ENCODE peak calls at places on chromosomes 2 and 18, in five cellular contexts. F, R, D, M and L are unnamed samples.
A peak's percentile ranks its signal among the peaks of the same experiment; 100 is the strongest.

GRCh38 chr2:55901941-55902340 is 21.6 kb downstream of the EFEMP1 start:
- DNase-seq in D (no peak), F (no peak), R (no peak), M (no peak), L (no peak)

GRCh38 chr2:71786291-71787107 is 333.1 kb downstream of the DYSF start:
- DNase-seq in F (no peak), R (peak; percentile 70), D (no peak), M (no peak), L (no peak)

GRCh38 chr2:37671013-37671815 is at the start of gene CDC42EP3:
- DNase-seq in D (peak; percentile 84), R (peak; percentile 94), M (peak; percentile 78), F (peak; percentile 77), L (no peak)

GRCh38 chr2:41329075-41329474 is 718.7 kb upstream of the PKDCC start:
- DNase-seq in M (no peak), R (no peak), D (no peak), F (no peak), L (no peak)

GRCh38 chr2:237726401-237726830 is 72.2 kb upstream of the RBM44 start:
- DNase-seq in F (no peak), R (no peak), D (no peak), M (peak; percentile 66), L (no peak)

GRCh38 chr2:235747868-235748144 is 254.0 kb downstream of the AGAP1 start:
- DNase-seq in R (no peak), F (no peak), M (peak; percentile 34), D (no peak), L (no peak)

GRCh38 chr2:224956706-224957105 is 85.6 kb downstream of the DOCK10 start:
- DNase-seq in R (no peak), F (no peak), M (no peak), D (no peak), L (no peak)

GRCh38 chr18:62979172-62979571 is 263.8 kb downstream of the PHLPP1 start:
- DNase-seq in D (no peak), R (peak; percentile 75), F (no peak), M (peak; percentile 31), L (no peak)

GRCh38 chr2:112996635-112997034 is 8.6 kb upstream of the IL36A start:
- DNase-seq in M (peak; percentile 17), D (no peak), F (no peak), R (no peak), L (no peak)

GRCh38 chr2:20314562-20315521 is 35.8 kb downstream of the PUM2 start:
- DNase-seq in F (no peak), M (no peak), D (no peak), R (no peak), L (no peak)

GRCh38 chr18:28382215-28382879 is 205.4 kb upstream of the CDH2 start:
- DNase-seq in F (no peak), D (no peak), R (no peak), M (no peak), L (no peak)

GRCh38 chr2:151063271-151063670 is 198.4 kb downstream of the RBM43 start:
- DNase-seq in M (no peak), D (no peak), F (no peak), R (no peak), L (no peak)

GRCh38 chr18:78612801-78613200 is 366.8 kb upstream of the SALL3 start:
- DNase-seq in F (no peak), R (peak; percentile 38), D (no peak), M (no peak), L (no peak)

GRCh38 chr2:231932985-231933915 is 7.1 kb upstream of the NPPC start:
- DNase-seq in M (no peak), R (no peak), F (no peak), D (no peak), L (no peak)

GRCh38 chr2:231228223-231228622 is 29.8 kb downstream of the ARMC9 start:
- DNase-seq in M (no peak), F (no peak), D (peak; percentile 87), R (no peak), L (no peak)

GRCh38 chr2:19632327-19633040 is 269.3 kb downstream of the TTC32 start:
- DNase-seq in R (no peak), D (no peak), F (no peak), M (no peak), L (no peak)

GRCh38 chr2:32738939-32739338 is 111.1 kb downstream of the TTC27 start:
- DNase-seq in F (no peak), R (no peak), M (no peak), D (no peak), L (no peak)

GRCh38 chr2:111626037-111626861 is 257.7 kb downstream of the ANAPC1 start:
- DNase-seq in D (no peak), F (no peak), R (no peak), M (no peak), L (no peak)

GRCh38 chr2:172480301-172481218 is 53.2 kb downstream of the ITGA6 start:
- DNase-seq in F (no peak), D (no peak), M (no peak), R (peak; percentile 80), L (no peak)

GRCh38 chr18:33844232-33844631 is 266.2 kb downstream of the ASXL3 start:
- DNase-seq in D (no peak), R (no peak), M (no peak), F (no peak), L (no peak)

GRCh38 chr2:95526360-95527341 is 42.1 kb upstream of the TRIM43B start:
- DNase-seq in R (peak; percentile 86), F (peak; percentile 6), D (peak; percentile 82), M (peak; percentile 78), L (peak; percentile 67)

GRCh38 chr2:23871206-23871605 is 55.7 kb downstream of the ATAD2B start:
- DNase-seq in M (no peak), F (no peak), R (no peak), D (no peak), L (no peak)

GRCh38 chr2:41873102-41873501 is 174.7 kb upstream of the PKDCC start:
- DNase-seq in M (no peak), F (no peak), R (no peak), D (no peak), L (no peak)

GRCh38 chr18:9961031-9961430 is 47.2 kb downstream of the VAPA start:
- DNase-seq in F (no peak), M (no peak), R (no peak), D (no peak), L (no peak)

GRCh38 chr2:239802101-239802649 is 223.0 kb downstream of the NDUFA10 start:
- DNase-seq in R (no peak), F (no peak), D (no peak), M (no peak), L (no peak)

GRCh38 chr2:208584387-208584965 is 177.9 kb downstream of the PTH2R start:
- DNase-seq in R (no peak), D (no peak), F (no peak), M (no peak), L (no peak)

GRCh38 chr2:218961229-218961628 is 1.8 kb downstream of the CDK5R2 start:
- DNase-seq in D (no peak), F (no peak), R (no peak), M (no peak), L (no peak)

GRCh38 chr2:218962859-218963492 is 3.5 kb downstream of the CDK5R2 start:
- DNase-seq in D (peak; percentile 42), R (no peak), F (peak; percentile 72), M (peak; percentile 74), L (no peak)

GRCh38 chr2:218963597-218963996 is 4.1 kb downstream of the CDK5R2 start:
- DNase-seq in F (no peak), R (no peak), D (no peak), M (no peak), L (no peak)

GRCh38 chr2:218960196-218961165 is 1.0 kb downstream of the CDK5R2 start:
- DNase-seq in R (no peak), F (no peak), D (peak; percentile 35), M (no peak), L (no peak)

DNA sequence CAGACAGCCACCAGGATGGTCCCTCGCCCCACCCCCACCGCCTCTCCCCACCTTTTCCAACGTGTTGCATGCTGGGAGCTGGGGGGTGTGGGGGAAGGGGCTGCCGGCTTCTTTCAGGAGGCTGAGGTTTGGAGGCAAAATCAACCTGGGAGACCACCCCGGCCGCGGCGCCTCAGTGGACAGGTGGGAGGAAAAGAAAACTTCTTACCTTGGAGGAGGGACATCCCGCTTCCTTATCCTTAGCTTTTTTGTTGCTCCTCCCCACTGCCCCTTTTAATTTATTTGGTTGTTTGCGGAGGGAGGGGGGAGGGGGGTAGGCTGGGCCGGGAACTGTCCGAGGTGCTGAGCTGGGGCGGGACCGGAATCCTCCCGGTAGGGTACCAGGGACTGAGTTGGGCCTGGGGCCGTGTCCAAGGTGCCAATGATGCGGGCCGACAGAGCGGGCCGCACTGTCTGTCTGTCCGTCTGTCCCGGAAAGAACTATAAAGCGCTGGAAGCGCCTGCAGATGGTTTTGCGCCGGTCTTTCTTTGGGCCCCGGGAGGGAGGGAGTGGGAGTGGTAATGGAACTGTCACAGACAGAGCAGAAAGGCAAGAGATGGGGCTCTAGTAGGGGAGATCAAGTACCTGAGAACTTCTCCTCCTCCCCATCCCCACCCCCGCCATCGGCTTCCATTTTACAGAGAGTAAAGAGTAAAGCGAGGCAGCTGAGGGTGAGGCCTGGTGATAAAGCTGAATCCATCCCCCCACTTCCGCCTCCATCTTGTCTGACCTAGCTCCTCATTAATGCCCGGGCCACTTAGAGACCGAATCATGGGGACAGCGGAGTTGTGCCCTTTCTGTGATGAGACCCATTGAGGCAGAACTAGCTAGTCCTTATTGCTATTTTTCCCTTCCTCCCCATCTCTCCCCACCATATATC is 2.4 kb downstream of the CDK5R2 start:
- DNase-seq in R (no peak), F (no peak), D (no peak), M (no peak), L (no peak)
- H3K4me3 ChIP-seq in R (no peak overlapping the region), F (no peak overlapping the region), D (no peak overlapping the region), M (no peak overlapping the region), L (no peak overlapping the region)

GRCh38 chr2:68726608-68727367 is 7.8 kb upstream of the ARHGAP25 start:
- DNase-seq in R (peak; percentile 91), D (peak; percentile 75), F (no peak), M (peak; percentile 56), L (no peak)
- H3K4me3 ChIP-seq in R (no peak overlapping the region), D (no peak overlapping the region), F (no peak overlapping the region), M (no peak overlapping the region), L (no peak overlapping the region)

GRCh38 chr18:35000457-35000856 is 40.8 kb upstream of the MAPRE2 start:
- DNase-seq in D (no peak), M (no peak), F (no peak), R (no peak), L (no peak)
- H3K4me3 ChIP-seq in D (no peak overlapping the region), M (no peak overlapping the region), F (no peak overlapping the region), R (no peak overlapping the region), L (no peak overlapping the region)

GRCh38 chr2:3655871-3656761 is 1.9 kb upstream of the ALLC start:
- DNase-seq in F (no peak), D (no peak), M (no peak), R (no peak), L (no peak)
- H3K4me3 ChIP-seq in F (no peak overlapping the region), D (no peak overlapping the region), M (no peak overlapping the region), R (no peak overlapping the region), L (no peak overlapping the region)

GRCh38 chr18:43651067-43651466 is 373.8 kb upstream of the SYT4 start:
- DNase-seq in D (no peak), F (no peak), M (no peak), R (no peak), L (no peak)
- H3K4me3 ChIP-seq in D (no peak overlapping the region), F (no peak overlapping the region), M (no peak overlapping the region), R (no peak overlapping the region), L (no peak overlapping the region)